ENCODE peak calls at places on chromosomes 16 and 17, in eight cellular contexts. F, E, V, M, B, L, D and C are unnamed samples.

GRCh38 chr17:65170839-65171238 is 33.7 kb downstream of the RGS9 start:
- ATAC-seq in F (no peak), E (no peak), V (no peak), M (no peak), B (peak), L (peak), D (peak), C (no peak)

GRCh38 chr16:2042171-2042570 is 5.5 kb downstream of the NTHL1 start:
- ATAC-seq in F (no peak), E (no peak), V (no peak), M (no peak), B (no peak), L (no peak), D (peak), C (no peak)

GRCh38 chr16:56983211-56983751 is 6.1 kb upstream of the NLRC5 start:
- ATAC-seq in F (no peak), E (no peak), V (no peak), M (no peak), B (no peak), L (no peak), D (no peak), C (no peak)

GRCh38 chr17:47864791-47865216 is 13.8 kb upstream of the SP6 start:
- ATAC-seq in F (no peak), E (no peak), V (peak), M (no peak), B (no peak), L (no peak), D (no peak), C (peak)

GRCh38 chr17:32855620-32856019 is 21.3 kb downstream of the MYO1D start:
- ATAC-seq in F (no peak), E (no peak), V (no peak), M (no peak), B (no peak), L (no peak), D (no peak), C (no peak)

GRCh38 chr17:17685775-17686291 is 4.6 kb downstream of the RAI1 start:
- ATAC-seq in F (no peak), E (no peak), V (no peak), M (no peak), B (no peak), L (peak), D (peak), C (no peak)

GRCh38 chr17:29151567-29151966 is 28.6 kb downstream of the MYO18A start:
- ATAC-seq in F (no peak), E (no peak), V (no peak), M (no peak), B (no peak), L (no peak), D (no peak), C (no peak)

GRCh38 chr16:57518520-57518919 is 17.9 kb downstream of the CCDC102A start:
- ATAC-seq in F (no peak), E (no peak), V (no peak), M (no peak), B (no peak), L (no peak), D (no peak), C (no peak)

GRCh38 chr17:48322060-48322459 is 108.0 kb downstream of the SKAP1 start:
- ATAC-seq in F (no peak), E (no peak), V (no peak), M (no peak), B (no peak), L (no peak), D (no peak), C (no peak)

GRCh38 chr16:88560722-88561484 is 9.3 kb upstream of the ZC3H18 start:
- ATAC-seq in F (peak), E (no peak), V (no peak), M (no peak), B (no peak), L (peak), D (no peak), C (peak)

GRCh38 chr17:38891441-38891840 is 21.6 kb downstream of the LASP1 start:
- ATAC-seq in F (no peak), E (peak), V (peak), M (peak), B (no peak), L (no peak), D (no peak), C (no peak)

GRCh38 chr17:13460646-13461045 is 141.1 kb downstream of the HS3ST3A1 start:
- ATAC-seq in F (no peak), E (no peak), V (no peak), M (no peak), B (no peak), L (no peak), D (no peak), C (no peak)

GRCh38 chr16:87790278-87791023 is 24.7 kb upstream of the KLHDC4 start:
- ATAC-seq in F (no peak), E (no peak), V (no peak), M (no peak), B (peak), L (peak), D (no peak), C (no peak)

GRCh38 chr16:4379001-4379688 is 7.5 kb downstream of the VASN start:
- ATAC-seq in F (no peak), E (no peak), V (no peak), M (no peak), B (no peak), L (no peak), D (no peak), C (no peak)